ENCODE peak calls at places on chromosomes 7 and 10, in six cellular contexts. W is left ventricle myocardium inferior; S is SK-N-DZ; C is NAMALWA; I is activated CD8-positive, alpha-beta memory T cell treated with anti-CD3 and anti-CD28 coated beads for 4 hours; Q is HT1080. P is an unnamed sample.
A peak's percentile ranks its signal among the peaks of the same experiment; 100 is the strongest.

GRCh38 chr10:21261705-21262285 is 263.7 kb downstream of the SKIDA1 start:
- DNase-seq in W (no peak), S (no peak), C (no peak), I (no peak), Q (no peak), P (no peak)

GRCh38 chr7:44073664-44074348 is 8.4 kb upstream of the PGAM2 start:
- DNase-seq in W (peak; percentile 82), S (no peak), C (peak; percentile 79), I (peak; percentile 46), Q (peak; percentile 75), P (peak; percentile 82)

GRCh38 chr10:46002916-46003693 is 27.3 kb downstream of the NCOA4 start:
- DNase-seq in W (no peak), S (no peak), C (no peak), I (no peak), Q (no peak), P (no peak)

GRCh38 chr7:87510430-87510875 is 35.0 kb upstream of the ABCB4 start:
- DNase-seq in W (no peak), S (peak; percentile 91), C (no peak), I (no peak), Q (no peak), P (no peak)

GRCh38 chr7:130493275-130493868 is 1.5 kb downstream of the MEST start:
- DNase-seq in W (no peak), S (no peak), C (no peak), I (no peak), Q (no peak), P (no peak)

GRCh38 chr7:13181221-13181620 is 493.8 kb downstream of the ARL4A start:
- DNase-seq in W (no peak), S (no peak), C (no peak), I (no peak), Q (no peak), P (no peak)

GRCh38 chr10:132446195-132446581 is 49.2 kb downstream of the PWWP2B start:
- DNase-seq in W (no peak), S (no peak), C (no peak), I (no peak), Q (no peak), P (no peak)

GRCh38 chr10:124043310-124044142 is 49.9 kb downstream of the CHST15 start:
- DNase-seq in W (no peak), S (no peak), C (peak; percentile 65), I (no peak), Q (no peak), P (peak; percentile 21)

GRCh38 chr7:116230191-116231005 is 20.1 kb downstream of the TES start:
- DNase-seq in W (no peak), S (no peak), C (no peak), I (no peak), Q (no peak), P (no peak)

GRCh38 chr7:148982596-148983219 is 45.6 kb downstream of the PDIA4 start:
- DNase-seq in W (no peak), S (peak; percentile 71), C (peak; percentile 66), I (no peak), Q (peak; percentile 40), P (peak; percentile 39)